ENCODE peak calls at places on chromosomes 13 and 19, in seven cellular contexts. I, Q, F, H, U, V and T are unnamed samples.

GRCh38 chr13:40981361-40981760 is 37.8 kb downstream of the ELF1 start:
- DNase-seq in I (no peak), Q (peak; percentile 63), F (no peak), H (no peak), U (no peak), V (no peak), T (no peak)

GRCh38 chr19:45066921-45067661 is 9.2 kb downstream of the ZNF296 start:
- DNase-seq in I (no peak), Q (no peak), F (no peak), H (no peak), U (no peak), V (no peak), T (no peak)

GRCh38 chr19:53868091-53868891 is 608 bp downstream of the MYADM start:
- DNase-seq in I (peak; percentile 91), Q (peak; percentile 78), F (no peak), H (peak; percentile 64), U (peak; percentile 22), V (no peak), T (no peak)

GRCh38 chr19:32542477-32543106 is 38.4 kb upstream of the PDCD5 start:
- DNase-seq in I (no peak), Q (no peak), F (no peak), H (no peak), U (no peak), V (no peak), T (no peak)

GRCh38 chr13:25170554-25171107 is 1.5 kb downstream of the AMER2 start:
- DNase-seq in I (no peak), Q (no peak), F (no peak), H (no peak), U (no peak), V (no peak), T (no peak)

GRCh38 chr13:20891034-20891433 is 11.5 kb downstream of the XPO4 start:
- DNase-seq in I (no peak), Q (no peak), F (no peak), H (no peak), U (no peak), V (no peak), T (no peak)

GRCh38 chr19:35116085-35116801 is 620 bp downstream of the FXYD3 start:
- DNase-seq in I (no peak), Q (no peak), F (no peak), H (no peak), U (peak; percentile 76), V (no peak), T (no peak)

GRCh38 chr19:38319421-38320258 is at the start of gene KCNK6:
- DNase-seq in I (peak; percentile 66), Q (peak; percentile 36), F (no peak), H (peak; percentile 46), U (peak; percentile 57), V (no peak), T (peak; percentile 26)

GRCh38 chr19:1149259-1150045 is 24.6 kb downstream of the SBNO2 start:
- DNase-seq in I (no peak), Q (no peak), F (no peak), H (no peak), U (no peak), V (no peak), T (no peak)

GRCh38 chr13:99220199-99220931 is 19.7 kb downstream of the UBAC2 start:
- DNase-seq in I (no peak), Q (no peak), F (no peak), H (no peak), U (no peak), V (no peak), T (no peak)
- H3K4me3 ChIP-seq in I (no peak overlapping the region), Q (no peak overlapping the region), F (no peak overlapping the region), H (no peak overlapping the region), U (no peak overlapping the region), V (no peak overlapping the region), T (no peak overlapping the region)

GRCh38 chr13:38872693-38873092 is 117.9 kb downstream of the STOML3 start:
- DNase-seq in I (peak; percentile 9), Q (peak; percentile 46), F (no peak), H (no peak), U (no peak), V (no peak), T (peak; percentile 73)
- TF ChIP-seq CTCF in I (peak; percentile 37), Q (peak; percentile 52), F (no peak), H (peak; percentile 55), U (no peak), V (peak; percentile 66), T (peak; percentile 69)

GRCh38 chr13:43682698-43683097 is 104.1 kb downstream of the ENOX1 start:
- DNase-seq in I (no peak), Q (no peak), F (no peak), H (no peak), U (no peak), V (no peak), T (no peak)
- H3K4me3 ChIP-seq in I (no peak overlapping the region), Q (no peak overlapping the region), F (no peak overlapping the region), H (no peak overlapping the region), U (no peak overlapping the region), V (no peak overlapping the region), T (no peak overlapping the region)

GRCh38 chr13:114153485-114154080 is 21.2 kb upstream of the RASA3 start:
- DNase-seq in I (no peak), Q (no peak), F (no peak), H (no peak), U (no peak), V (no peak), T (no peak)
- TF ChIP-seq CTCF in I (no peak), Q (no peak), F (no peak), H (no peak), U (no peak), V (no peak), T (no peak)

DNA sequence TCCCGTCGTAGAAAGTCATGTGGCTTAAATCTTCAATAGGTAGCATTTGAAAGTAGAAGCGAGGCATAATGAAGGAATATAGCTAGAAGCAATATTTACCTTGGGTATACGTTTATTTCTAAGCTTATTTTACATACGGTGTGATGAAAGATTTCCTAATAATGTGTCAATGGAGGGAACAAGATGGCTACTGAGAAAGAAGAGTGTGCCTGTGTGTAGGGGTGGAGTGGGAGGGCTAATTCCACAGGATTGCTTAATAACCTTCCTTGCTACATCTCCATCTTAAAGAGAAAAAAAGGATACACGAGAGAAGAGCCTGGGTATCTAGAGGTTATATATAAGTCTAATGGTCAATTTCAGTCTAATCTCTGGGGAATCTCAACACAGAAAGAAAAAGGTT is 2.0 kb downstream of the SPART start:
- DNase-seq in I (no peak), Q (peak; percentile 79), F (no peak), H (no peak), U (no peak), V (no peak), T (no peak)
- H3K4me3 ChIP-seq in I (peak overlapping the region; percentile 85), Q (peak overlapping the region; percentile 81), F (peak overlapping the region; percentile 78), H (peak overlapping the region; percentile 81), U (peak overlapping the region; percentile 69), V (peak overlapping the region; percentile 86), T (no peak overlapping the region)

DNA sequence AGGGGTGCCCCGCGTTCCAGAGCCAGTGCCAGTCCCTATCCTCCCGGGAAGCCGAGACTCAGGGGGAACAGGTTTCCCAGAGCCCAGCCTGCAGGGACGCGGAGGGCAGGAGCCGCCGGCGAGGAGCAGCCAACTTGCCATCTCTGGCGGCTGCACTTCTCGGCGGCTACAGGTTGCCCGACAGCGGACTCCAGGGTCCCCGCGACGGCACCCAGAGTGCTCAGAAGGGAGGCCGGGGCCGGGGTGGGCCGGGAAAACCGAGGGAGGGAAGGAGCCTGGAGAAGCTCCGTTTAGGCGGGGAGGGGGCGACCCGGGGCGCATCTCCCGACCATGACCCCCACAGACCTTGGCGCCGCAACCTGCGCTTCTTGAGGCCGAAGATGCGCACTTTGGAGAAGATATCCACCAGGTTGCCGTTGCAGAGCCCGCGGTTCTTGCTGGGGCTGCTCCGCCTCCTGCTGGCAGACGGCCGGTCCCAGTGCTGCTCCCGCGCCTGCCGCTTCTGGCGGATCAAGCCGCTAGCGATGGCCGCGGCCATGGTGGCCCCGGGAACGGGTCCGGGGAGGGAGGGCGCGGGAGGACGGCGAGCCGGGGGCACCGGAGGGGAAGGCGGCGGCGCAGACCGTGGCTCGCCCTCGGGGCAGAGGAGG is 463.8 kb downstream of the ITGBL1 start:
- DNase-seq in I (peak; percentile 15), Q (no peak), F (no peak), H (peak; percentile 38), U (no peak), V (no peak), T (no peak)
- TF ChIP-seq CTCF in I (no peak), Q (peak; percentile 10), F (no peak), H (peak; percentile 57), U (no peak), V (peak; percentile 23), T (no peak)

DNA sequence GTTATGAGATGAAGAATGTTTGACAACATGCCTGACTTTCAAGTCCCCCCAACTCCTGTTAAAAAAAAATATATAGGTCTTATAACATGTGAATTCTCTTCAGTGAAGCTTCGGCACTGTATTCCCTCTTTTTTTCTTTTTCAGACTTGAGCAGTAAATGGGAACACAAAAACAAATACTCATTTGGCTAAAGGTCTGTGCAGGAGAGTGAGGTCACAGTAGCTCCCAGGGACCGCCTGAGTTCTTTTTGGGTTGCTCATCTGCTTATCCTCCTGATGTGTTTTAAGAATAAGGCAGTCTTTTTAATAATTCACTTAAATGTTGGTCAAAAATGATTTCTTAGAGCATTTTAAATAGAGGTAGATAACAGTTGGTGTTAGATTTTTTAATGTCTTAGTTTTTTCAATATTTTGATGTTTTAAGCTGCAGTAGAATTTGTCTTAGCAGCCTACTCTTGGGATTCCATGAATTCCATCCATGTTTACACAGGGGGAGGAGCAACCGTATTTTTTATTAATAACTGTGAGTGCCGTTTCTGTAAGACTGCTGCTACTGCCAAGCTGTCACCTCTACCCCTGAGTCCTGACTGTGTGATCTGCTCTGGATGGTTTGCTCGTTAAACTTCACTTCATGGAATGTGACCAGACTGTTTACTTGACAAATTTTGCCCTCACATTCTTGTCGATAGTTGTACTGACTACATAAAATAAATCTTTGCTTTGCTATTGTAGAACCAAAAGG is 14.9 kb downstream of the HNRNPM start:
- DNase-seq in I (peak; percentile 49), Q (peak; percentile 59), F (no peak), H (no peak), U (no peak), V (no peak), T (no peak)
- H3K4me3 ChIP-seq in I (peak overlapping the region; percentile 16), Q (no peak overlapping the region), F (peak overlapping the region; percentile 29), H (peak overlapping the region; percentile 22), U (no peak overlapping the region), V (no peak overlapping the region), T (no peak overlapping the region)

GRCh38 chr19:42424712-42425131 is 2.5 kb downstream of the LIPE start:
- DNase-seq in I (no peak), Q (no peak), F (no peak), H (no peak), U (no peak), V (no peak), T (no peak)
- TF ChIP-seq CTCF in I (peak; percentile 7), Q (peak; percentile 18), F (no peak), H (peak; percentile 45), U (no peak), V (peak; percentile 24), T (no peak)

GRCh38 chr13:50171585-50172282 is 156.5 kb downstream of the KCNRG start:
- DNase-seq in I (no peak), Q (no peak), F (no peak), H (no peak), U (no peak), V (no peak), T (no peak)
- H3K4me3 ChIP-seq in I (no peak overlapping the region), Q (no peak overlapping the region), F (no peak overlapping the region), H (no peak overlapping the region), U (no peak overlapping the region), V (no peak overlapping the region), T (no peak overlapping the region)